ENCODE peak calls at places on chromosomes 11 and 22, in six cellular contexts. X is aorta; J is heart left ventricle; U is CD4-positive, CD25-positive, alpha-beta regulatory T cell; M is left ventricle myocardium inferior; Z is mammary epithelial cell. G is an unnamed sample.
A peak's percentile ranks its signal among the peaks of the same experiment; 100 is the strongest.

GRCh38 chr11:76671236-76671590 is 666 bp upstream of the LRRC32 start:
- DNase-seq in X (no peak), J (no peak), U (no peak), M (no peak), Z (no peak), G (no peak)

GRCh38 chr22:44026630-44027511 is 2.8 kb downstream of the PARVB start:
- DNase-seq in X (peak; percentile 83), J (peak; percentile 88), U (peak; percentile 57), M (peak; percentile 84), Z (no peak), G (peak; percentile 87)

GRCh38 chr11:126857860-126858808 is 142.4 kb downstream of the KIRREL3 start:
- DNase-seq in X (no peak), J (no peak), U (no peak), M (no peak), Z (no peak), G (no peak)

GRCh38 chr11:95477981-95478380 is 247.0 kb upstream of the SESN3 start:
- DNase-seq in X (no peak), J (no peak), U (no peak), M (no peak), Z (no peak), G (no peak)

GRCh38 chr22:22815397-22816170 is 72.0 kb upstream of the IGLL5 start:
- DNase-seq in X (no peak), J (no peak), U (peak; percentile 26), M (no peak), Z (no peak), G (no peak)

GRCh38 chr22:17703811-17704210 is 65.3 kb downstream of the BCL2L13 start:
- DNase-seq in X (no peak), J (no peak), U (no peak), M (no peak), Z (no peak), G (no peak)

GRCh38 chr11:101127699-101128570 is 1.7 kb downstream of the PGR start:
- DNase-seq in X (peak; percentile 85), J (peak; percentile 62), U (no peak), M (peak; percentile 33), Z (no peak), G (peak; percentile 87)

GRCh38 chr11:41146326-41146725 is 313.1 kb downstream of the LRRC4C start:
- DNase-seq in X (no peak), J (no peak), U (no peak), M (no peak), Z (no peak), G (no peak)

GRCh38 chr22:44204937-44205712 is 24.4 kb downstream of the PARVG start:
- DNase-seq in X (no peak), J (no peak), U (no peak), M (no peak), Z (no peak), G (no peak)

GRCh38 chr11:32602657-32603410 is 19.2 kb downstream of the EIF3M start:
- DNase-seq in X (no peak), J (no peak), U (no peak), M (no peak), Z (no peak), G (no peak)

GRCh38 chr11:230431-230830 is 5.7 kb downstream of the SIRT3 start:
- DNase-seq in X (no peak), J (no peak), U (no peak), M (no peak), Z (no peak), G (peak; percentile 58)

GRCh38 chr11:126341760-126342161 is 13.7 kb upstream of the ST3GAL4 start:
- DNase-seq in X (no peak), J (peak; percentile 11), U (no peak), M (no peak), Z (peak; percentile 71), G (peak; percentile 24)

GRCh38 chr11:20522536-20522935 is 76.9 kb upstream of the SLC6A5 start:
- DNase-seq in X (no peak), J (no peak), U (no peak), M (no peak), Z (no peak), G (no peak)

GRCh38 chr22:38923463-38924196 is 33.8 kb upstream of the APOBEC3A start:
- DNase-seq in X (peak; percentile 90), J (peak; percentile 89), U (no peak), M (peak; percentile 63), Z (peak; percentile 83), G (peak; percentile 92)

GRCh38 chr11:75406338-75406777 is 7.0 kb downstream of the RPS3 start:
- DNase-seq in X (no peak), J (no peak), U (no peak), M (no peak), Z (peak; percentile 31), G (no peak)

GRCh38 chr11:9982127-9982795 is 311.8 kb downstream of the SBF2 start:
- DNase-seq in X (no peak), J (no peak), U (no peak), M (no peak), Z (peak; percentile 74), G (no peak)

GRCh38 chr11:84930863-84931262 is 696.3 kb downstream of the DLG2 start:
- DNase-seq in X (no peak), J (no peak), U (no peak), M (no peak), Z (no peak), G (no peak)

GRCh38 chr11:78796956-78797355 is 222.3 kb upstream of the NARS2 start:
- DNase-seq in X (no peak), J (no peak), U (no peak), M (no peak), Z (peak; percentile 62), G (no peak)

GRCh38 chr11:72084076-72084475 is 3.4 kb downstream of the LRRC51 start:
- DNase-seq in X (no peak), J (no peak), U (no peak), M (no peak), Z (peak; percentile 52), G (no peak)

GRCh38 chr11:125766251-125766650 is 12.4 kb downstream of the PATE2 start:
- DNase-seq in X (no peak), J (no peak), U (no peak), M (no peak), Z (no peak), G (no peak)

GRCh38 chr22:20776624-20777405 is 2.9 kb downstream of the SERPIND1 start:
- DNase-seq in X (no peak), J (no peak), U (no peak), M (no peak), Z (no peak), G (no peak)

GRCh38 chr11:66220566-66220935 is 47.9 kb upstream of the RAB1B start:
- DNase-seq in X (no peak), J (no peak), U (no peak), M (no peak), Z (no peak), G (no peak)
- H3K27ac ChIP-seq in X (no peak overlapping the region), J (no peak overlapping the region), U (peak overlapping the region; percentile 37), M (no peak overlapping the region), Z (no peak overlapping the region), G (no peak overlapping the region)

DNA sequence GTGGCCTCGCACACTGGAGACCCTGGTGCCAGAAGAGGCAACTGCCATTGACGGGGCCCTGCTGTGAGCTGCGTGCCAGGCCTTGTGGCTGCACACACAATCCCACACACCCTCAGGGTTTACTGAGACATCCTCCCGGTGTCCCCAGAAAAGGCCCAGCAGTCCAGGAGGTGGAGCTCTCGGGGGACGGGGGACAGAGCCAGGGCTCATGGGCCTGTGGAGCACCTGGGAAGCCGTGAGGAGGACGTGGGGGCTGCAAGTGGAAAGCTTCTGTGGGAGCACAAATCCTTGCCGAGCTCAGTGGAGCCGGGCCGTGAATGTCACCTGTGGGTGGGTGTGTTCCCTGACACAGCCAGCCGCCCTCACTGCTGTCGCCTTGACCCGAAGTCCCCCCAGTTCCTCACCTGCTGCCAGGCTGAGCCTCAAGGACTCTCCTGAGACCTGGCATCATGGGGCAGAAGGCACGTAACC is 609.7 kb downstream of the TBC1D22A start:
- DNase-seq in X (peak; percentile 60), J (no peak), U (no peak), M (no peak), Z (no peak), G (peak; percentile 41)
- H3K4me3 ChIP-seq in X (no peak overlapping the region), J (no peak overlapping the region), U (no peak overlapping the region), M (no peak overlapping the region), Z (no peak overlapping the region), G (no peak overlapping the region)

GRCh38 chr22:32745251-32745995 is 56.1 kb upstream of the TIMP3 start:
- DNase-seq in X (no peak), J (peak; percentile 83), U (no peak), M (peak; percentile 74), Z (peak; percentile 73), G (no peak)

GRCh38 chr22:32747588-32747987 is 53.9 kb upstream of the TIMP3 start:
- DNase-seq in X (no peak), J (no peak), U (no peak), M (no peak), Z (no peak), G (no peak)

GRCh38 chr22:32746715-32747114 is 54.8 kb upstream of the TIMP3 start:
- DNase-seq in X (no peak), J (peak; percentile 47), U (no peak), M (peak; percentile 65), Z (no peak), G (no peak)

GRCh38 chr22:32745996-32746322 is 55.5 kb upstream of the TIMP3 start:
- DNase-seq in X (no peak), J (no peak), U (no peak), M (no peak), Z (no peak), G (no peak)

DNA sequence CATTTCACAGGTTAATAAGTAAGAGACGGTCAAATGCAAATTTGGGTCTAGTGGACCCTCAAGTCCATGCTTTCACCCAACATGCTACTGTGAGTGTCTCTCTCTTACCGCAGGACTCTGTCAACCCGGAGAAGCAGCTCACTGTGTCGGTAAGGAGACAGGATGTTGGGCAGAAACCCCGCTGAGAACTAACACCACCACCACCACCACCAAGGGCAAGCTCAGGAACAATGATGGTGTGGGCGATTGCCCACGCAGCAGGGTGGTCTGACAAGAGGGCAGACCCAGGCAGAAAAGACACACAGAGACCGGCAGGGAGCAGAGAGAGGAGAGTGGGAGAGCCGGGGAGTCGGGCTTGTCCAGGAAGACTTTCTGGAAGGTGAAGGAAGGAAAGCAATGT is 56.9 kb upstream of the TIMP3 start:
- DNase-seq in X (no peak), J (no peak), U (no peak), M (no peak), Z (no peak), G (no peak)
- H3K27ac ChIP-seq in X (no peak overlapping the region), J (peak overlapping the region; percentile 1), U (no peak overlapping the region), M (peak overlapping the region; percentile 79), Z (no peak overlapping the region), G (no peak overlapping the region)

GRCh38 chr11:2927851-2928604 is 1.2 kb downstream of the PHLDA2 start:
- DNase-seq in X (peak; percentile 76), J (peak; percentile 19), U (no peak), M (peak; percentile 8), Z (peak; percentile 48), G (peak; percentile 78)

GRCh38 chr11:2926611-2927492 is 2.4 kb downstream of the PHLDA2 start:
- DNase-seq in X (peak; percentile 66), J (peak; percentile 18), U (no peak), M (peak; percentile 6), Z (no peak), G (peak; percentile 69)

GRCh38 chr11:2929511-2929879 is 275 bp upstream of the PHLDA2 start:
- DNase-seq in X (peak; percentile 93), J (peak; percentile 51), U (no peak), M (no peak), Z (peak; percentile 87), G (peak; percentile 92)

GRCh38 chr11:2928605-2929510 is at the start of gene PHLDA2:
- DNase-seq in X (peak; percentile 90), J (peak; percentile 54), U (peak; percentile 65), M (peak; percentile 44), Z (peak; percentile 74), G (peak; percentile 89)

DNA sequence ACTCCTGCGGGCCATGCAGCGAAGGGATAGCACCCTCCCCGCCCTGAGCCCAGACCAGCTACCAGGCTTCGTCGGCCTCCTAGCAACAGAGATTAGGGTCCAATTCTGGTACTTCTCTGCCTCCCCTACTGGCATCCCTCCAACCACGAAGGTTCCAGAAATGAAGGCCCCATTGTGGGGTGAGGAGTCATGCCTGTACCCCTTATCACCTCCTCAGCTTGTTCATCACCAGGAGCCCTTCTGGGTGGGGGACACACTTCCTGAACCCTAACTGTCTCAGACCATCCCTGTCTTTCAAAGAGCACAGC is 1.8 kb downstream of the PHLDA2 start:
- DNase-seq in X (no peak), J (no peak), U (no peak), M (no peak), Z (no peak), G (no peak)
- H3K4me3 ChIP-seq in X (no peak overlapping the region), J (no peak overlapping the region), U (no peak overlapping the region), M (no peak overlapping the region), Z (peak overlapping the region; percentile 92), G (no peak overlapping the region)

G was measured in kidney.